ENCODE peak calls at places on chromosome 4, in eight cellular contexts. One of them, this sample, is unnamed. For H3K4me1, the result is how much of the 10 kb centered on the place peaks cover.

GRCh38 chr4:835148-836002 is 9.4 kb upstream of the CPLX1 start:
- DNase-seq in adrenal gland: peak
- DNase-seq in transverse colon: peak
- DNase-seq in left ventricle myocardium inferior: peak
- DNase-seq in mucosa of descending colon: peak
- DNase-seq in IMR-90: no peak
- DNase-seq in astrocyte: no peak
- DNase-seq in stomach: peak
- DNase-seq in this sample: no peak

GRCh38 chr4:187268940-187269339 is 545.3 kb upstream of the FAT1 start:
- DNase-seq in adrenal gland: no peak
- DNase-seq in transverse colon: no peak
- DNase-seq in left ventricle myocardium inferior: no peak
- DNase-seq in mucosa of descending colon: no peak
- DNase-seq in IMR-90: peak
- DNase-seq in astrocyte: peak
- DNase-seq in stomach: no peak
- DNase-seq in this sample: peak

GRCh38 chr4:17168571-17168970 is 270.1 kb upstream of the LDB2 start:
- DNase-seq in adrenal gland: no peak
- DNase-seq in transverse colon: no peak
- DNase-seq in left ventricle myocardium inferior: no peak
- DNase-seq in mucosa of descending colon: no peak
- DNase-seq in IMR-90: peak
- DNase-seq in astrocyte: peak
- DNase-seq in stomach: no peak
- DNase-seq in this sample: no peak

GRCh38 chr4:6892190-6892908 is 17.3 kb upstream of the TBC1D14 start:
- DNase-seq in adrenal gland: peak
- DNase-seq in transverse colon: peak
- DNase-seq in left ventricle myocardium inferior: peak
- DNase-seq in mucosa of descending colon: peak
- DNase-seq in IMR-90: peak
- DNase-seq in astrocyte: peak
- DNase-seq in stomach: peak
- DNase-seq in this sample: no peak

GRCh38 chr4:637536-637935 is 12.2 kb downstream of the PDE6B start:
- DNase-seq in adrenal gland: no peak
- DNase-seq in transverse colon: no peak
- DNase-seq in left ventricle myocardium inferior: no peak
- DNase-seq in mucosa of descending colon: peak
- DNase-seq in IMR-90: no peak
- DNase-seq in astrocyte: no peak
- DNase-seq in stomach: no peak
- DNase-seq in this sample: no peak

GRCh38 chr4:17535906-17536305 is 20.9 kb downstream of the CLRN2 start:
- DNase-seq in adrenal gland: no peak
- DNase-seq in transverse colon: no peak
- DNase-seq in left ventricle myocardium inferior: no peak
- DNase-seq in mucosa of descending colon: no peak
- DNase-seq in IMR-90: no peak
- DNase-seq in astrocyte: no peak
- DNase-seq in stomach: no peak
- DNase-seq in this sample: no peak

GRCh38 chr4:124111922-124112321 is 600.6 kb downstream of the ANKRD50 start:
- DNase-seq in adrenal gland: no peak
- DNase-seq in transverse colon: no peak
- DNase-seq in left ventricle myocardium inferior: no peak
- DNase-seq in mucosa of descending colon: no peak
- DNase-seq in IMR-90: peak
- DNase-seq in astrocyte: peak
- DNase-seq in stomach: no peak
- DNase-seq in this sample: peak

GRCh38 chr4:7518871-7519637 is 84.3 kb upstream of the PSAPL1 start:
- DNase-seq in adrenal gland: no peak
- DNase-seq in transverse colon: no peak
- DNase-seq in left ventricle myocardium inferior: peak
- DNase-seq in mucosa of descending colon: no peak
- DNase-seq in IMR-90: no peak
- DNase-seq in astrocyte: no peak
- DNase-seq in stomach: no peak
- DNase-seq in this sample: no peak

GRCh38 chr4:145154573-145154972 is 25.8 kb downstream of the OTUD4 start:
- DNase-seq in adrenal gland: no peak
- DNase-seq in transverse colon: no peak
- DNase-seq in left ventricle myocardium inferior: no peak
- DNase-seq in mucosa of descending colon: no peak
- DNase-seq in IMR-90: peak
- DNase-seq in astrocyte: peak
- DNase-seq in stomach: no peak
- DNase-seq in this sample: no peak
- TF ChIP-seq CTCF in adrenal gland: peak
- TF ChIP-seq CTCF in transverse colon: peak
- TF ChIP-seq CTCF in left ventricle myocardium inferior: peak
- TF ChIP-seq CTCF in mucosa of descending colon: no peak
- TF ChIP-seq CTCF in IMR-90: peak
- TF ChIP-seq CTCF in astrocyte: peak
- TF ChIP-seq CTCF in stomach: no peak
- TF ChIP-seq CTCF in this sample: peak

DNA sequence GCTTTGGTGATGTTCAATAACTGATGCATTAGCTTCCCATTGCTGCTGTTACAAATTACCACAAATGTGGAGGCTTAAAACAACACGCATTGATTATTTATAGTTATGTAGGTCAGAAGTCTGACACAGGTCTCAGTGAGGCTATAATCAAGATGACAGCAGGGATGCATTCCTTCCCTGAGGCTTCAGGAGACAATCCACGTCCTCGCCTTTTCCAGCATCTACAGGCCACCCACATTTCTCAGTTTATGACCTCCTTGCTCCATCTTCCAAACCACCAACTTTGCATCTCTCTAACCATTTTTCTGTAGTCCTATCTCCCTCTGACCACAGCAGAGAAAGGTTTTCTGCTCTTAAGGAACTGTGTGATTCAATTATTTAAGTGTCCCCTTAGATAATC is 92.5 kb downstream of the GASK1B start:
- DNase-seq in adrenal gland: no peak
- DNase-seq in transverse colon: no peak
- DNase-seq in left ventricle myocardium inferior: no peak
- DNase-seq in mucosa of descending colon: no peak
- DNase-seq in IMR-90: no peak
- DNase-seq in astrocyte: peak
- DNase-seq in stomach: no peak
- DNase-seq in this sample: no peak
- H3K4me1 ChIP-seq in adrenal gland: under half
- H3K4me1 ChIP-seq in transverse colon: under half
- H3K4me1 ChIP-seq in left ventricle myocardium inferior: under half
- H3K4me1 ChIP-seq in mucosa of descending colon: under half
- H3K4me1 ChIP-seq in IMR-90: under half
- H3K4me1 ChIP-seq in astrocyte: under half
- H3K4me1 ChIP-seq in stomach: under half
- H3K4me1 ChIP-seq in this sample: under half

GRCh38 chr4:41644288-41644914 is 104.1 kb downstream of the PHOX2B start:
- DNase-seq in adrenal gland: peak
- DNase-seq in transverse colon: peak
- DNase-seq in left ventricle myocardium inferior: peak
- DNase-seq in mucosa of descending colon: peak
- DNase-seq in IMR-90: peak
- DNase-seq in astrocyte: peak
- DNase-seq in stomach: peak
- DNase-seq in this sample: peak
- TF ChIP-seq CTCF in adrenal gland: peak
- TF ChIP-seq CTCF in transverse colon: peak
- TF ChIP-seq CTCF in left ventricle myocardium inferior: peak
- TF ChIP-seq CTCF in mucosa of descending colon: peak
- TF ChIP-seq CTCF in IMR-90: peak
- TF ChIP-seq CTCF in astrocyte: peak
- TF ChIP-seq CTCF in stomach: peak
- TF ChIP-seq CTCF in this sample: peak

GRCh38 chr4:15653864-15654391 is 1.2 kb downstream of the FBXL5 start:
- DNase-seq in adrenal gland: peak
- DNase-seq in transverse colon: no peak
- DNase-seq in left ventricle myocardium inferior: no peak
- DNase-seq in mucosa of descending colon: no peak
- DNase-seq in IMR-90: peak
- DNase-seq in astrocyte: peak
- DNase-seq in stomach: no peak
- DNase-seq in this sample: peak

GRCh38 chr4:15655223-15656037 is at the start of gene FBXL5:
- DNase-seq in adrenal gland: peak
- DNase-seq in transverse colon: peak
- DNase-seq in left ventricle myocardium inferior: peak
- DNase-seq in mucosa of descending colon: peak
- DNase-seq in IMR-90: peak
- DNase-seq in astrocyte: peak
- DNase-seq in stomach: peak
- DNase-seq in this sample: no peak

GRCh38 chr4:15653430-15653829 is 1.7 kb downstream of the FBXL5 start:
- DNase-seq in adrenal gland: no peak
- DNase-seq in transverse colon: no peak
- DNase-seq in left ventricle myocardium inferior: no peak
- DNase-seq in mucosa of descending colon: no peak
- DNase-seq in IMR-90: no peak
- DNase-seq in astrocyte: no peak
- DNase-seq in stomach: no peak
- DNase-seq in this sample: no peak

GRCh38 chr4:15656038-15656470 is 897 bp upstream of the FBXL5 start:
- DNase-seq in adrenal gland: peak
- DNase-seq in transverse colon: no peak
- DNase-seq in left ventricle myocardium inferior: no peak
- DNase-seq in mucosa of descending colon: no peak
- DNase-seq in IMR-90: no peak
- DNase-seq in astrocyte: peak
- DNase-seq in stomach: no peak
- DNase-seq in this sample: no peak

GRCh38 chr4:15654556-15655222 is 468 bp downstream of the FBXL5 start:
- DNase-seq in adrenal gland: peak
- DNase-seq in transverse colon: peak
- DNase-seq in left ventricle myocardium inferior: peak
- DNase-seq in mucosa of descending colon: peak
- DNase-seq in IMR-90: peak
- DNase-seq in astrocyte: peak
- DNase-seq in stomach: peak
- DNase-seq in this sample: no peak
- H3K4me1 ChIP-seq in adrenal gland: half or more
- H3K4me1 ChIP-seq in transverse colon: under half
- H3K4me1 ChIP-seq in left ventricle myocardium inferior: half or more
- H3K4me1 ChIP-seq in mucosa of descending colon: under half
- H3K4me1 ChIP-seq in IMR-90: under half
- H3K4me1 ChIP-seq in astrocyte: under half
- H3K4me1 ChIP-seq in stomach: half or more
- H3K4me1 ChIP-seq in this sample: under half

DNA sequence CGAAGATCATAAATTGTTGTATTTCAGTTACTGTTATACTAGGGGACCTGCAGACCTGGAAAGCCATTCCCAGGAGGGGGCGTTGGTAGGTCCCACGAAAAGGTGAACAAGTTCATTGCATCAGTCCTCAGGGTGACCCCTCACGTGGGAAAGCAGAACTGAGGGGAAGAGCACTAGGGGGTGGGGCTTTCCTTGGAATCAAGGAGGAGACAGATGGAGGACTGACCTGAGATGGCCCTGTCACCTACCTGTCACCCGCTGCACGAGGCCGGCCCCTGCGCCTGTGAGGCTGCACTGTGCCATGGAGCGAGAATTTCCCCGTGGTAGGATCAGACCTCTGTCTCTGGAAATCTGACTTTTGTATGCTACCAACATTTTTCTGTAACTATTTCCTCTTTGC is 41.8 kb upstream of the CLDN24 start:
- DNase-seq in adrenal gland: no peak
- DNase-seq in transverse colon: no peak
- DNase-seq in left ventricle myocardium inferior: no peak
- DNase-seq in mucosa of descending colon: no peak
- DNase-seq in IMR-90: no peak
- DNase-seq in astrocyte: no peak
- DNase-seq in stomach: no peak
- DNase-seq in this sample: no peak
- TF ChIP-seq CTCF in adrenal gland: no peak
- TF ChIP-seq CTCF in transverse colon: no peak
- TF ChIP-seq CTCF in left ventricle myocardium inferior: no peak
- TF ChIP-seq CTCF in mucosa of descending colon: no peak
- TF ChIP-seq CTCF in IMR-90: no peak
- TF ChIP-seq CTCF in astrocyte: no peak
- TF ChIP-seq CTCF in stomach: no peak
- TF ChIP-seq CTCF in this sample: no peak

GRCh38 chr4:169266081-169266480 is 4.7 kb downstream of the SH3RF1 start:
- DNase-seq in adrenal gland: no peak
- DNase-seq in transverse colon: no peak
- DNase-seq in left ventricle myocardium inferior: no peak
- DNase-seq in mucosa of descending colon: no peak
- DNase-seq in IMR-90: no peak
- DNase-seq in astrocyte: no peak
- DNase-seq in stomach: no peak
- DNase-seq in this sample: no peak

GRCh38 chr4:169268951-169269781 is 1.6 kb downstream of the SH3RF1 start:
- DNase-seq in adrenal gland: peak
- DNase-seq in transverse colon: peak
- DNase-seq in left ventricle myocardium inferior: no peak
- DNase-seq in mucosa of descending colon: no peak
- DNase-seq in IMR-90: peak
- DNase-seq in astrocyte: peak
- DNase-seq in stomach: no peak
- DNase-seq in this sample: peak

GRCh38 chr4:169267070-169267469 is 3.7 kb downstream of the SH3RF1 start:
- DNase-seq in adrenal gland: no peak
- DNase-seq in transverse colon: no peak
- DNase-seq in left ventricle myocardium inferior: no peak
- DNase-seq in mucosa of descending colon: no peak
- DNase-seq in IMR-90: no peak
- DNase-seq in astrocyte: no peak
- DNase-seq in stomach: no peak
- DNase-seq in this sample: no peak

GRCh38 chr4:169263791-169264392 is 6.9 kb downstream of the SH3RF1 start:
- DNase-seq in adrenal gland: no peak
- DNase-seq in transverse colon: peak
- DNase-seq in left ventricle myocardium inferior: peak
- DNase-seq in mucosa of descending colon: peak
- DNase-seq in IMR-90: no peak
- DNase-seq in astrocyte: no peak
- DNase-seq in stomach: peak
- DNase-seq in this sample: no peak

GRCh38 chr4:169266661-169267060 is 4.1 kb downstream of the SH3RF1 start:
- DNase-seq in adrenal gland: no peak
- DNase-seq in transverse colon: no peak
- DNase-seq in left ventricle myocardium inferior: no peak
- DNase-seq in mucosa of descending colon: no peak
- DNase-seq in IMR-90: no peak
- DNase-seq in astrocyte: no peak
- DNase-seq in stomach: no peak
- DNase-seq in this sample: no peak
- H3K4me1 ChIP-seq in adrenal gland: under half
- H3K4me1 ChIP-seq in transverse colon: half or more
- H3K4me1 ChIP-seq in left ventricle myocardium inferior: half or more
- H3K4me1 ChIP-seq in mucosa of descending colon: under half
- H3K4me1 ChIP-seq in IMR-90: under half
- H3K4me1 ChIP-seq in astrocyte: under half
- H3K4me1 ChIP-seq in stomach: half or more
- H3K4me1 ChIP-seq in this sample: under half

GRCh38 chr4:110586137-110586850 is 36.6 kb downstream of the PITX2 start:
- DNase-seq in adrenal gland: no peak
- DNase-seq in transverse colon: no peak
- DNase-seq in left ventricle myocardium inferior: no peak
- DNase-seq in mucosa of descending colon: no peak
- DNase-seq in IMR-90: peak
- DNase-seq in astrocyte: peak
- DNase-seq in stomach: no peak
- DNase-seq in this sample: peak
- TF ChIP-seq CTCF in adrenal gland: peak
- TF ChIP-seq CTCF in transverse colon: peak
- TF ChIP-seq CTCF in left ventricle myocardium inferior: peak
- TF ChIP-seq CTCF in mucosa of descending colon: no peak
- TF ChIP-seq CTCF in IMR-90: peak
- TF ChIP-seq CTCF in astrocyte: peak
- TF ChIP-seq CTCF in stomach: peak
- TF ChIP-seq CTCF in this sample: peak

This sample was measured in foreskin keratinocyte.